ENCODE peak calls at places on chromosomes 3 and 15, in seven cellular contexts. One of them, this sample, is unnamed.

GRCh38 chr3:108088697-108089096 is 2.1 kb downstream of the CD47 start:
- DNase-seq in gastrocnemius medialis: no peak
- DNase-seq in sigmoid colon: no peak
- DNase-seq in GM23338: no peak
- DNase-seq in H9: no peak
- DNase-seq in tibial nerve: no peak
- DNase-seq in breast epithelium: no peak
- DNase-seq in this sample: no peak

GRCh38 chr3:184513276-184514150 is 48.1 kb upstream of the EPHB3 start:
- DNase-seq in gastrocnemius medialis: peak; percentile 69
- DNase-seq in sigmoid colon: peak; percentile 92
- DNase-seq in GM23338: peak; percentile 96
- DNase-seq in H9: peak; percentile 91
- DNase-seq in tibial nerve: peak; percentile 77
- DNase-seq in breast epithelium: peak; percentile 64
- DNase-seq in this sample: peak; percentile 90

GRCh38 chr3:49462222-49462621 is 7.8 kb upstream of the DAG1 start:
- DNase-seq in gastrocnemius medialis: no peak
- DNase-seq in sigmoid colon: no peak
- DNase-seq in GM23338: no peak
- DNase-seq in H9: no peak
- DNase-seq in tibial nerve: no peak
- DNase-seq in breast epithelium: no peak
- DNase-seq in this sample: no peak

GRCh38 chr15:56295433-56295832 is 51.8 kb upstream of the RFX7 start:
- DNase-seq in gastrocnemius medialis: no peak
- DNase-seq in sigmoid colon: no peak
- DNase-seq in GM23338: peak; percentile 25
- DNase-seq in H9: no peak
- DNase-seq in tibial nerve: no peak
- DNase-seq in breast epithelium: no peak
- DNase-seq in this sample: no peak

GRCh38 chr3:27791956-27792355 is 69.8 kb upstream of the EOMES start:
- DNase-seq in gastrocnemius medialis: no peak
- DNase-seq in sigmoid colon: no peak
- DNase-seq in GM23338: no peak
- DNase-seq in H9: no peak
- DNase-seq in tibial nerve: no peak
- DNase-seq in breast epithelium: no peak
- DNase-seq in this sample: no peak

GRCh38 chr3:170751083-170751893 is 118.7 kb downstream of the RPL22L1 start:
- DNase-seq in gastrocnemius medialis: peak; percentile 39
- DNase-seq in sigmoid colon: peak; percentile 73
- DNase-seq in GM23338: no peak
- DNase-seq in H9: no peak
- DNase-seq in tibial nerve: peak; percentile 58
- DNase-seq in breast epithelium: peak; percentile 41
- DNase-seq in this sample: peak; percentile 74

GRCh38 chr15:68415501-68416157 is 16.3 kb downstream of the ITGA11 start:
- DNase-seq in gastrocnemius medialis: peak; percentile 51
- DNase-seq in sigmoid colon: peak; percentile 74
- DNase-seq in GM23338: no peak
- DNase-seq in H9: peak; percentile 20
- DNase-seq in tibial nerve: no peak
- DNase-seq in breast epithelium: peak; percentile 11
- DNase-seq in this sample: peak; percentile 41

GRCh38 chr3:67653425-67654098 is 850 bp downstream of the SUCLG2 start:
- DNase-seq in gastrocnemius medialis: no peak
- DNase-seq in sigmoid colon: no peak
- DNase-seq in GM23338: peak; percentile 11
- DNase-seq in H9: no peak
- DNase-seq in tibial nerve: no peak
- DNase-seq in breast epithelium: no peak
- DNase-seq in this sample: no peak

GRCh38 chr15:40253179-40253790 is 14.4 kb downstream of the PAK6 start:
- DNase-seq in gastrocnemius medialis: no peak
- DNase-seq in sigmoid colon: no peak
- DNase-seq in GM23338: no peak
- DNase-seq in H9: no peak
- DNase-seq in tibial nerve: no peak
- DNase-seq in breast epithelium: no peak
- DNase-seq in this sample: no peak

GRCh38 chr15:58539548-58539947 is 107.8 kb downstream of the LIPC start:
- DNase-seq in gastrocnemius medialis: no peak
- DNase-seq in sigmoid colon: no peak
- DNase-seq in GM23338: no peak
- DNase-seq in H9: no peak
- DNase-seq in tibial nerve: no peak
- DNase-seq in breast epithelium: no peak
- DNase-seq in this sample: no peak

GRCh38 chr3:160133757-160134156 is 91.5 kb upstream of the C3orf80 start:
- DNase-seq in gastrocnemius medialis: no peak
- DNase-seq in sigmoid colon: no peak
- DNase-seq in GM23338: peak; percentile 70
- DNase-seq in H9: peak; percentile 68
- DNase-seq in tibial nerve: no peak
- DNase-seq in breast epithelium: no peak
- DNase-seq in this sample: no peak

GRCh38 chr3:61650276-61650675 is 88.9 kb downstream of the PTPRG start:
- DNase-seq in gastrocnemius medialis: peak; percentile 64
- DNase-seq in sigmoid colon: peak; percentile 93
- DNase-seq in GM23338: no peak
- DNase-seq in H9: no peak
- DNase-seq in tibial nerve: peak; percentile 75
- DNase-seq in breast epithelium: peak; percentile 80
- DNase-seq in this sample: no peak

GRCh38 chr3:61333562-61333961 is 82.3 kb upstream of the FHIT start:
- DNase-seq in gastrocnemius medialis: no peak
- DNase-seq in sigmoid colon: no peak
- DNase-seq in GM23338: no peak
- DNase-seq in H9: no peak
- DNase-seq in tibial nerve: no peak
- DNase-seq in breast epithelium: no peak
- DNase-seq in this sample: no peak

GRCh38 chr3:8436667-8437287 is 64.8 kb upstream of the LMCD1 start:
- DNase-seq in gastrocnemius medialis: peak; percentile 55
- DNase-seq in sigmoid colon: no peak
- DNase-seq in GM23338: no peak
- DNase-seq in H9: no peak
- DNase-seq in tibial nerve: no peak
- DNase-seq in breast epithelium: no peak
- DNase-seq in this sample: no peak

GRCh38 chr3:115975796-115976195 is 352.5 kb downstream of the GAP43 start:
- DNase-seq in gastrocnemius medialis: no peak
- DNase-seq in sigmoid colon: no peak
- DNase-seq in GM23338: no peak
- DNase-seq in H9: no peak
- DNase-seq in tibial nerve: no peak
- DNase-seq in breast epithelium: no peak
- DNase-seq in this sample: no peak

GRCh38 chr3:30615615-30616346 is 9.4 kb downstream of the TGFBR2 start:
- DNase-seq in gastrocnemius medialis: no peak
- DNase-seq in sigmoid colon: no peak
- DNase-seq in GM23338: no peak
- DNase-seq in H9: no peak
- DNase-seq in tibial nerve: no peak
- DNase-seq in breast epithelium: no peak
- DNase-seq in this sample: no peak

GRCh38 chr3:99648091-99648490 is 9.7 kb downstream of the COL8A1 start:
- DNase-seq in gastrocnemius medialis: no peak
- DNase-seq in sigmoid colon: no peak
- DNase-seq in GM23338: no peak
- DNase-seq in H9: no peak
- DNase-seq in tibial nerve: no peak
- DNase-seq in breast epithelium: no peak
- DNase-seq in this sample: no peak

GRCh38 chr3:174937488-174937887 is 78.4 kb downstream of the NAALADL2 start:
- DNase-seq in gastrocnemius medialis: no peak
- DNase-seq in sigmoid colon: no peak
- DNase-seq in GM23338: no peak
- DNase-seq in H9: no peak
- DNase-seq in tibial nerve: no peak
- DNase-seq in breast epithelium: no peak
- DNase-seq in this sample: no peak

GRCh38 chr3:27431116-27431515 is 53.1 kb downstream of the SLC4A7 start:
- DNase-seq in gastrocnemius medialis: no peak
- DNase-seq in sigmoid colon: peak; percentile 67
- DNase-seq in GM23338: no peak
- DNase-seq in H9: no peak
- DNase-seq in tibial nerve: no peak
- DNase-seq in breast epithelium: peak; percentile 39
- DNase-seq in this sample: no peak

GRCh38 chr15:45091581-45091980 is 22.4 kb downstream of the DUOX2 start:
- DNase-seq in gastrocnemius medialis: peak; percentile 55
- DNase-seq in sigmoid colon: no peak
- DNase-seq in GM23338: no peak
- DNase-seq in H9: no peak
- DNase-seq in tibial nerve: no peak
- DNase-seq in breast epithelium: no peak
- DNase-seq in this sample: no peak

GRCh38 chr3:71332813-71333212 is 250.7 kb downstream of the FOXP1 start:
- DNase-seq in gastrocnemius medialis: no peak
- DNase-seq in sigmoid colon: no peak
- DNase-seq in GM23338: no peak
- DNase-seq in H9: no peak
- DNase-seq in tibial nerve: no peak
- DNase-seq in breast epithelium: no peak
- DNase-seq in this sample: no peak

DNA sequence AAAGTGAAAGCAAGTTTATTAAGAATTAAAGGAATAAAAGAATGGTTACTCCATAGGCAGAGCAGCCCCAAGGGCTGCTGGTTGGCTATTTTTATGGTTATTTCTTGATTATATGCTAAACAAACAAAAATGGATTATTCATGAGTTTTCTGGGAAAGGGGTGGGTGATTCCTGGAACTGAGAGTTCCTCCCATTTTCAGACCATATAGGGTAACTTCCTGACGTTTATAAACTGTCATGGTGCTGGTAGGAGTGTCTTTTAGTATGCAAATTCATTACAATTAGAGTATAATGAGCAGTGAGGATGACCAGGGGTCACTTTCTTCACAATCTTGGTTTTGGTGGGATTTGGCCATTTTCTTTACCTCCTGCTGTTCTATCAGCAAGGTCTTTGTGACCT is 707.9 kb downstream of the ZNF385D start:
- DNase-seq in gastrocnemius medialis: no peak
- DNase-seq in sigmoid colon: no peak
- DNase-seq in GM23338: no peak
- DNase-seq in H9: no peak
- DNase-seq in tibial nerve: no peak
- DNase-seq in breast epithelium: no peak
- DNase-seq in this sample: no peak
- H3K27me3 ChIP-seq in gastrocnemius medialis: no peaks in the 10 kb centered on the region
- H3K27me3 ChIP-seq in sigmoid colon: no peaks in the 10 kb centered on the region
- H3K27me3 ChIP-seq in GM23338: no peaks in the 10 kb centered on the region
- H3K27me3 ChIP-seq in H9: no peaks in the 10 kb centered on the region
- H3K27me3 ChIP-seq in tibial nerve: no peaks in the 10 kb centered on the region
- H3K27me3 ChIP-seq in breast epithelium: no peaks in the 10 kb centered on the region
- H3K27me3 ChIP-seq in this sample: no peaks in the 10 kb centered on the region

GRCh38 chr3:157132341-157132740 is 27.6 kb downstream of the CCNL1 start:
- DNase-seq in gastrocnemius medialis: no peak
- DNase-seq in sigmoid colon: no peak
- DNase-seq in GM23338: no peak
- DNase-seq in H9: no peak
- DNase-seq in tibial nerve: no peak
- DNase-seq in breast epithelium: no peak
- DNase-seq in this sample: no peak

GRCh38 chr3:157133434-157134320 is 26.3 kb downstream of the CCNL1 start:
- DNase-seq in gastrocnemius medialis: no peak
- DNase-seq in sigmoid colon: no peak
- DNase-seq in GM23338: no peak
- DNase-seq in H9: no peak
- DNase-seq in tibial nerve: no peak
- DNase-seq in breast epithelium: no peak
- DNase-seq in this sample: no peak

GRCh38 chr3:157131861-157132260 is 28.1 kb downstream of the CCNL1 start:
- DNase-seq in gastrocnemius medialis: no peak
- DNase-seq in sigmoid colon: no peak
- DNase-seq in GM23338: no peak
- DNase-seq in H9: no peak
- DNase-seq in tibial nerve: no peak
- DNase-seq in breast epithelium: no peak
- DNase-seq in this sample: no peak

GRCh38 chr3:157134620-157135191 is 25.2 kb downstream of the CCNL1 start:
- DNase-seq in gastrocnemius medialis: peak; percentile 36
- DNase-seq in sigmoid colon: no peak
- DNase-seq in GM23338: no peak
- DNase-seq in H9: no peak
- DNase-seq in tibial nerve: peak; percentile 58
- DNase-seq in breast epithelium: no peak
- DNase-seq in this sample: no peak

GRCh38 chr3:157132936-157133335 is 27.0 kb downstream of the CCNL1 start:
- DNase-seq in gastrocnemius medialis: peak; percentile 43
- DNase-seq in sigmoid colon: no peak
- DNase-seq in GM23338: no peak
- DNase-seq in H9: no peak
- DNase-seq in tibial nerve: no peak
- DNase-seq in breast epithelium: no peak
- DNase-seq in this sample: no peak
- H3K4me1 ChIP-seq in gastrocnemius medialis: peaks cover 74% of the 10 kb centered on the region
- H3K4me1 ChIP-seq in sigmoid colon: no peaks in the 10 kb centered on the region
- H3K4me1 ChIP-seq in GM23338: peaks cover 20% of the 10 kb centered on the region
- H3K4me1 ChIP-seq in H9: peaks cover 2% of the 10 kb centered on the region
- H3K4me1 ChIP-seq in tibial nerve: peaks cover 66% of the 10 kb centered on the region
- H3K4me1 ChIP-seq in breast epithelium: peaks cover 17% of the 10 kb centered on the region
- H3K4me1 ChIP-seq in this sample: peaks cover 60% of the 10 kb centered on the region

GRCh38 chr3:172717493-172718088 is 6.7 kb upstream of the NCEH1 start:
- DNase-seq in gastrocnemius medialis: no peak
- DNase-seq in sigmoid colon: no peak
- DNase-seq in GM23338: no peak
- DNase-seq in H9: no peak
- DNase-seq in tibial nerve: no peak
- DNase-seq in breast epithelium: no peak
- DNase-seq in this sample: no peak
- TF ChIP-seq CTCF in gastrocnemius medialis: no peak
- TF ChIP-seq CTCF in sigmoid colon: no peak
- TF ChIP-seq CTCF in GM23338: peak; percentile 15
- TF ChIP-seq CTCF in H9: peak; percentile 26
- TF ChIP-seq CTCF in tibial nerve: no peak
- TF ChIP-seq CTCF in breast epithelium: no peak
- TF ChIP-seq CTCF in this sample: peak; percentile 21

GRCh38 chr3:134314588-134315285 is 59.5 kb downstream of the AMOTL2 start:
- DNase-seq in gastrocnemius medialis: peak; percentile 55
- DNase-seq in sigmoid colon: no peak
- DNase-seq in GM23338: no peak
- DNase-seq in H9: peak; percentile 21
- DNase-seq in tibial nerve: no peak
- DNase-seq in breast epithelium: peak; percentile 18
- DNase-seq in this sample: no peak

GRCh38 chr3:134311693-134312071 is 61.0 kb upstream of the RYK start:
- DNase-seq in gastrocnemius medialis: no peak
- DNase-seq in sigmoid colon: no peak
- DNase-seq in GM23338: no peak
- DNase-seq in H9: peak; percentile 22
- DNase-seq in tibial nerve: no peak
- DNase-seq in breast epithelium: no peak
- DNase-seq in this sample: no peak

GRCh38 chr3:134312072-134312872 is 61.6 kb upstream of the RYK start:
- DNase-seq in gastrocnemius medialis: no peak
- DNase-seq in sigmoid colon: no peak
- DNase-seq in GM23338: peak; percentile 67
- DNase-seq in H9: peak; percentile 64
- DNase-seq in tibial nerve: no peak
- DNase-seq in breast epithelium: peak; percentile 77
- DNase-seq in this sample: peak; percentile 39

GRCh38 chr3:134313839-134314587 is 60.2 kb downstream of the AMOTL2 start:
- DNase-seq in gastrocnemius medialis: no peak
- DNase-seq in sigmoid colon: no peak
- DNase-seq in GM23338: no peak
- DNase-seq in H9: peak; percentile 25
- DNase-seq in tibial nerve: no peak
- DNase-seq in breast epithelium: no peak
- DNase-seq in this sample: no peak

GRCh38 chr3:134312873-134313838 is 61.1 kb downstream of the AMOTL2 start:
- DNase-seq in gastrocnemius medialis: peak; percentile 68
- DNase-seq in sigmoid colon: peak; percentile 91
- DNase-seq in GM23338: peak; percentile 94
- DNase-seq in H9: peak; percentile 88
- DNase-seq in tibial nerve: peak; percentile 61
- DNase-seq in breast epithelium: peak; percentile 76
- DNase-seq in this sample: peak; percentile 84
- H3K27me3 ChIP-seq in gastrocnemius medialis: no peaks in the 10 kb centered on the region
- H3K27me3 ChIP-seq in sigmoid colon: no peaks in the 10 kb centered on the region
- H3K27me3 ChIP-seq in GM23338: peaks cover 39% of the 10 kb centered on the region
- H3K27me3 ChIP-seq in H9: peaks cover 3% of the 10 kb centered on the region
- H3K27me3 ChIP-seq in tibial nerve: no peaks in the 10 kb centered on the region
- H3K27me3 ChIP-seq in breast epithelium: no peaks in the 10 kb centered on the region
- H3K27me3 ChIP-seq in this sample: no peaks in the 10 kb centered on the region